ENCODE peak calls at places on chromosomes 4 and X, in six cellular contexts. I is cardiac muscle cell; X is H9; R is left ventricle myocardium inferior; V is aorta; D is naive thymus-derived CD4-positive, alpha-beta T cell. Y is an unnamed sample.

GRCh38 chr4:172392741-172393140 is 579.5 kb downstream of the GALNTL6 start:
- DNase-seq in I (no peak), X (no peak), R (no peak), V (no peak), D (no peak), Y (no peak)

GRCh38 chr4:52551487-52551886 is 107.6 kb downstream of the USP46 start:
- DNase-seq in I (no peak), X (no peak), R (peak; percentile 69), V (no peak), D (no peak), Y (no peak)

GRCh38 chr4:128979934-128980333 is 113.4 kb downstream of the SCLT1 start:
- DNase-seq in I (no peak), X (no peak), R (no peak), V (no peak), D (no peak), Y (no peak)

GRCh38 chr4:1783970-1784369 is 9.1 kb upstream of the FGFR3 start:
- DNase-seq in I (no peak), X (no peak), R (no peak), V (no peak), D (no peak), Y (no peak)

GRCh38 chr4:10093801-10094552 is 22.6 kb downstream of the WDR1 start:
- DNase-seq in I (peak; percentile 80), X (no peak), R (no peak), V (no peak), D (peak; percentile 51), Y (no peak)

GRCh38 chr4:74471228-74471627 is 26.3 kb downstream of the AREG start:
- DNase-seq in I (no peak), X (no peak), R (no peak), V (no peak), D (no peak), Y (no peak)

GRCh38 chr4:151865327-151865726 is 104.5 kb upstream of the GATB start:
- DNase-seq in I (no peak), X (no peak), R (peak; percentile 63), V (no peak), D (no peak), Y (no peak)

GRCh38 chrX:155148724-155149537 is 67.3 kb upstream of the VBP1 start:
- DNase-seq in I (peak; percentile 1), X (no peak), R (no peak), V (no peak), D (peak; percentile 10), Y (peak; percentile 6)

GRCh38 chr4:141126769-141127168 is 6.5 kb downstream of the RNF150 start:
- DNase-seq in I (no peak), X (no peak), R (no peak), V (no peak), D (no peak), Y (no peak)

GRCh38 chr4:164023214-164023613 is 528.7 kb downstream of the TMA16 start:
- DNase-seq in I (no peak), X (no peak), R (no peak), V (no peak), D (no peak), Y (no peak)

GRCh38 chr4:52566136-52567031 is 92.7 kb downstream of the USP46 start:
- DNase-seq in I (no peak), X (no peak), R (no peak), V (no peak), D (no peak), Y (no peak)

GRCh38 chrX:11970935-11971334 is 167.3 kb upstream of the FRMPD4 start:
- DNase-seq in I (no peak), X (no peak), R (no peak), V (no peak), D (no peak), Y (no peak)

GRCh38 chrX:72620550-72621145 is 48.0 kb upstream of the HDAC8 start:
- DNase-seq in I (no peak), X (no peak), R (peak; percentile 14), V (peak; percentile 80), D (no peak), Y (no peak)

DNA sequence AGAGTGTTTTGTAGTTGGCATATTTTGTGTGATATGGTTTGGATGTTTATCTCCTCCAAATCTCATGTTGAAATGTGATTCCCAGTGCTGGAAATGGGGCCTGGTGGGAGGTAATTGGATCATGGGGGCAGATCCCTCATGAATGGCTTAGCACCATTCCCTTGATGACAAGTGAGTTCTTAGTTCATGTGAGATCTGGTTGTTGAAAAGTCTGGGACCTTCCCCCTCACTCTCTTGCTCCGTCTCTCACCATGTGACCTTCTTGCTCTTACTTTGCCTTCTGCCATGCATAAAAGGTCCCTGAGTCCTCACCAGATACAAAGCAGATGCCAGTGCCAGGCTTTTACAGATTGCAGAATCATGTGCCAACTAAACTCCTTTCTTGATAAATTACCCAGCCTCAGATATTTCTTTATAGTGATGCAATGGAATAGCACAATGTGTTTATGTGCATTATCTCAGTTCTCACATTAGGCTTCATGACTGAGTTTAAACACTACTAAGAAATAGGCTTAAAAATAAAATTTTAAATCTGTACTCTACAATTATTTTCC is 1348.8 kb downstream of the STIM2 start:
- DNase-seq in I (no peak), X (no peak), R (no peak), V (no peak), D (no peak), Y (no peak)
- H3K9me3 ChIP-seq in I (no peaks in the 10 kb centered on the region), X (no peaks in the 10 kb centered on the region), R (peaks cover 12% of the 10 kb centered on the region), V (peaks cover 2% of the 10 kb centered on the region), D (no peaks in the 10 kb centered on the region), Y (no peaks in the 10 kb centered on the region)

DNA sequence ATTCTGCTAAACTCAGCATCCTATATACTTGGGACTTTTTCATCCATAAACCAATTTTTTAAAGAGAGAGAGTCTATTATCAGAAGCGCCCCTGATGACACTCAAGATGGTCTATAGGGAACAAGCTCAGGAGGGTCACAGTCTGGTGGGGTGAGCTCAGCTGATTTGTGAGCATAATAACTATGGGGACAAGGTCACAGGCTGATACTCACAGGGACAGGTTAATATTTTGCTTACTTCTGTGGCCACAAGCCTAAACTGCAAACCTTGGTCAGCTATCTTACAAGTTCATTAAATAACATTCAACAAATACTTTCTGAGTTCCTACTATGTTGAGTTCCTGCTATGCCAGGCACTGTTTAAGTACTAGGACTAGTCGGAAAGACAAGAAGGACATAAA is 10.1 kb upstream of the CCDC149 start:
- DNase-seq in I (no peak), X (no peak), R (no peak), V (no peak), D (no peak), Y (no peak)
- H3K9me3 ChIP-seq in I (no peaks in the 10 kb centered on the region), X (no peaks in the 10 kb centered on the region), R (peaks cover 13% of the 10 kb centered on the region), V (peaks cover 7% of the 10 kb centered on the region), D (peaks cover 4% of the 10 kb centered on the region), Y (no peaks in the 10 kb centered on the region)

GRCh38 chrX:76555816-76556215 is 128.3 kb downstream of the MAGEE1 start:
- DNase-seq in I (peak; percentile 62), X (peak; percentile 51), R (no peak), V (no peak), D (no peak), Y (no peak)
- H3K9me3 ChIP-seq in I (no peaks in the 10 kb centered on the region), X (peaks cover 75% of the 10 kb centered on the region), R (peaks cover 26% of the 10 kb centered on the region), V (peaks cover 8% of the 10 kb centered on the region), D (peaks cover 19% of the 10 kb centered on the region), Y (no peaks in the 10 kb centered on the region)

GRCh38 chrX:40097101-40097491 is 662 bp downstream of the BCOR start:
- DNase-seq in I (no peak), X (no peak), R (no peak), V (no peak), D (no peak), Y (no peak)

GRCh38 chrX:40097492-40098263 is at the start of gene BCOR:
- DNase-seq in I (peak; percentile 83), X (peak; percentile 77), R (peak; percentile 73), V (peak; percentile 91), D (peak; percentile 68), Y (peak; percentile 61)

GRCh38 chrX:40095588-40096394 is 2.0 kb downstream of the BCOR start:
- DNase-seq in I (no peak), X (peak; percentile 38), R (peak; percentile 23), V (peak; percentile 76), D (peak; percentile 68), Y (no peak)

GRCh38 chrX:40094900-40095587 is 2.7 kb downstream of the BCOR start:
- DNase-seq in I (no peak), X (peak; percentile 36), R (no peak), V (peak; percentile 55), D (no peak), Y (no peak)

DNA sequence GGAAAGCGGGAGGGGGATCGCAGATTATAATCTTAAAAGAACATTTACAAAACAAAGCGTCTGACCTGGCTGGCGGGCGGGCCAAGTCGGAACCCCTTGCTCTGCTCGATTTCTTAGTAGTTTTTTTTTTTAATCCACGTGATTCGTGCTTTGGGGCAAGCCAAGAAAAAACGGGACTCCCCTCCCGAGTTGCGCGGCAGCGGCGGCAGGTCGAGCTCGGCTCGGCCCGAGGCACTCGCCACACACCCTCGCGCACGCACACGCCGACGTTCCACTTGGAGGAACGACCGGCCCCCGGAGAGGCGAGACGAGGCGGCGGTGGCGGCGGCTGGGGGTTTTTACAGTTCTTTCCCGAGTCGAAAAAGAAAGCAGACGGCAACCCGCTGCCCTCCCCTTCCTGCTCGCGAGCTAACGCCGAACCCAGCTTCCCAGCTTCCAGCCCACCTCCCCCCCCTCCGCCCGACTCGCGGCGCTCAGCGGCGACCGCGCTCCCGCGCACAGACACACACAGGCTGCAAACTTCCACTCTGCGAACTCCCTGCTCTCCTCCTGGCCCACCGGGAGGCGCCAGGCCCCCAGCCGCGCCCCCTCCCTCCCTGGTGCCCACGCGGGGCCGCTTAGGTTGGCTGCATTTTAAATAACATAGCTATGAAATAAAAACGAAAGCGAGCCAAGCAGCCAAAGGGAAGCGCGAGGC is 1.2 kb downstream of the BCOR start:
- DNase-seq in I (peak; percentile 66), X (peak; percentile 61), R (peak; percentile 51), V (peak; percentile 84), D (peak; percentile 80), Y (peak; percentile 54)
- H3K9me3 ChIP-seq in I (no peaks in the 10 kb centered on the region), X (no peaks in the 10 kb centered on the region), R (no peaks in the 10 kb centered on the region), V (no peaks in the 10 kb centered on the region), D (no peaks in the 10 kb centered on the region), Y (no peaks in the 10 kb centered on the region)